ENCODE peak calls at places on chromosomes 5 and 9, in four cellular contexts. A, W, O and K are unnamed samples. For H3K4me1, the result is how much of the 10 kb centered on the place peaks cover.

GRCh38 chr5:122351416-122352157 is 39.5 kb downstream of the SNCAIP start:
- DNase-seq in A (no peak), W (no peak), O (no peak), K (no peak)

GRCh38 chr5:147530801-147531389 is 21.0 kb upstream of the DPYSL3 start:
- DNase-seq in W (no peak), A (no peak), O (no peak), K (no peak)

GRCh38 chr5:143749581-143750204 is 62.3 kb upstream of the HMHB1 start:
- DNase-seq in A (peak), W (no peak), O (no peak), K (no peak)

GRCh38 chr5:104706570-104706969 is 1144.0 kb upstream of the NUDT12 start:
- DNase-seq in W (no peak), O (no peak), A (no peak), K (no peak)

GRCh38 chr5:113274836-113275414 is 159.9 kb downstream of the TSSK1B start:
- DNase-seq in O (no peak), A (no peak), W (no peak), K (no peak)

GRCh38 chr9:98031935-98032334 is 24.6 kb upstream of the NANS start:
- DNase-seq in A (no peak), O (no peak), W (no peak), K (no peak)

GRCh38 chr9:14565352-14565956 is 127.8 kb downstream of the ZDHHC21 start:
- DNase-seq in W (no peak), O (no peak), A (no peak), K (no peak)

GRCh38 chr5:113060410-113061025 is 83.9 kb downstream of the DCP2 start:
- DNase-seq in W (no peak), O (no peak), A (no peak), K (no peak)

GRCh38 chr5:150809363-150809762 is 30.8 kb downstream of the SMIM3 start:
- DNase-seq in W (no peak), O (no peak), A (no peak), K (no peak)

GRCh38 chr9:130933114-130934046 is 5.7 kb downstream of the FIBCD1 start:
- DNase-seq in A (no peak), O (peak), W (no peak), K (no peak)

GRCh38 chr5:83069406-83069805 is 7.8 kb downstream of the TMEM167A start:
- DNase-seq in W (no peak), A (no peak), O (no peak), K (no peak)

GRCh38 chr5:35031276-35031675 is 16.5 kb downstream of the AGXT2 start:
- DNase-seq in A (no peak), O (no peak), W (no peak), K (no peak)

GRCh38 chr5:177553671-177554429 is 513 bp downstream of the FAM193B start:
- DNase-seq in A (no peak), O (peak), W (no peak), K (no peak)

GRCh38 chr5:42235241-42235640 is 188.0 kb upstream of the GHR start:
- DNase-seq in A (no peak), O (no peak), W (no peak), K (no peak)

GRCh38 chr9:89007568-89007967 is 16.3 kb downstream of the S1PR3 start:
- DNase-seq in O (no peak), A (no peak), W (no peak), K (no peak)

GRCh38 chr5:4661851-4662250 is 478.3 kb upstream of the ADAMTS16 start:
- DNase-seq in O (no peak), W (no peak), A (no peak), K (no peak)

GRCh38 chr5:170161069-170161468 is 55.4 kb downstream of the FOXI1 start:
- DNase-seq in W (no peak), O (no peak), A (no peak), K (no peak)

GRCh38 chr9:97367729-97368128 is 44.2 kb upstream of the TDRD7 start:
- DNase-seq in W (no peak), O (no peak), A (no peak), K (no peak)

GRCh38 chr5:112419050-112419595 is at the start of gene EPB41L4A:
- DNase-seq in W (no peak), O (no peak), A (no peak), K (no peak)

GRCh38 chr5:133469846-133470245 is 142.5 kb downstream of the FSTL4 start:
- DNase-seq in O (no peak), W (no peak), A (no peak), K (no peak)

GRCh38 chr5:173327948-173328895 is at the start of gene STC2:
- DNase-seq in O (peak), A (peak), W (peak), K (peak)

GRCh38 chr5:32909207-32909606 is 198.1 kb downstream of the NPR3 start:
- DNase-seq in A (no peak), W (no peak), O (no peak), K (no peak)

DNA sequence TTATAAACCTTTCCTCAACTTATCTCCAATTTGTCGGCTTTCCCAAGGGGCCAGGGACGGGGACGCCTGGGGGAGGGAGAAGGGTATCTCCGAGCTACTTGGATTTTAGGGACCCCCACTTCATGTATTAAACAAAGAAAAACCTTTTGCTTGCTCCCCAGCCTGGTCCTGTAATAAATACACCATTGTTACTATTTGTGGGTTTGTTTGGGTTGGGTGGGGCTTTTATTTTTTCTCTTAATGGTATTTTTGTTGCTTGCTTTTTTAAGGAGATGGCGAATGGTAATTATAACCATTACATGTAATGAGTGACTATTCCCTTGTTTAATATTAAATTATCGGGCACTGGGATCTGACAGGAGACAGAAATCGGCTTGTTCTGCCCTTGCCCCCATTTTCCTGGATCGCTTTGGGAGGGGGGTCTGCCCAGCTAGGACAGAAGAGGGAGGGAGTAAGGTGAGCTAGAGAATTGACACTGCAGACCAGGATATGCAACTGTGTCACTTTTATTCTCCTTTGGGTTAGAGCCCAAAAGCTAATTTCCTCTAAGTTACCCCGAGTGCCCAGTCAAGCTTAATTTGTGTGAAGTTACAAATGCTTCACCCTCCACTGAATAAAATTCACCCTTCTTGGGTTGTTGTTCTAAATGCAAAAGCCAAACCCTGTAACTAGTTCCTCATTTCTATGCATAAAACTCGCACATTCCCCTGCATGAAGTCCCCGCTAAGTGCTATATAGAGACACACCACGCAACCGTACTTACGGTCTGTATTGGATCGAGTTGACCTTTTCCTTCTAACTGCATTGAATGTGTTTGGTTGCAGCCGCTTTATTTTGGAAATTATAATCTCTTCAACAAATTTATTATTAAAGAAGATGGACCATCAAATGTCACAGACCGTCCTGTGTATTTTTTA is 1.6 kb upstream of the ZNF608 start:
- DNase-seq in W (no peak), O (no peak), A (no peak), K (no peak)
- TF ChIP-seq TCF7L2 in W (no peak), O (no peak), A (no peak), K (no peak)

GRCh38 chr9:33781736-33782135 is 13.6 kb upstream of the PRSS3 start:
- DNase-seq in O (no peak), W (no peak), A (no peak), K (no peak)

GRCh38 chr9:33776578-33776977 is 18.8 kb upstream of the PRSS3 start:
- DNase-seq in O (no peak), A (no peak), W (no peak), K (no peak)

GRCh38 chr9:33782395-33783152 is 12.8 kb upstream of the PRSS3 start:
- DNase-seq in W (no peak), O (no peak), A (no peak), K (no peak)

GRCh38 chr9:33778700-33779351 is 16.5 kb upstream of the PRSS3 start:
- DNase-seq in O (peak), A (peak), W (peak), K (peak)
- TF ChIP-seq CTCF in O (peak), A (peak), W (peak), K (peak)

GRCh38 chr9:8571648-8572047 is 772.1 kb upstream of the DMAC1 start:
- DNase-seq in A (no peak), O (no peak), W (no peak), K (no peak)

GRCh38 chr9:8569832-8570231 is 770.3 kb upstream of the DMAC1 start:
- DNase-seq in A (no peak), O (no peak), W (no peak), K (no peak)

GRCh38 chr9:8567963-8568579 is 768.5 kb upstream of the DMAC1 start:
- DNase-seq in W (no peak), O (no peak), A (no peak), K (no peak)

GRCh38 chr9:8570776-8571175 is 771.2 kb upstream of the DMAC1 start:
- DNase-seq in O (no peak), W (no peak), A (no peak), K (no peak)

DNA sequence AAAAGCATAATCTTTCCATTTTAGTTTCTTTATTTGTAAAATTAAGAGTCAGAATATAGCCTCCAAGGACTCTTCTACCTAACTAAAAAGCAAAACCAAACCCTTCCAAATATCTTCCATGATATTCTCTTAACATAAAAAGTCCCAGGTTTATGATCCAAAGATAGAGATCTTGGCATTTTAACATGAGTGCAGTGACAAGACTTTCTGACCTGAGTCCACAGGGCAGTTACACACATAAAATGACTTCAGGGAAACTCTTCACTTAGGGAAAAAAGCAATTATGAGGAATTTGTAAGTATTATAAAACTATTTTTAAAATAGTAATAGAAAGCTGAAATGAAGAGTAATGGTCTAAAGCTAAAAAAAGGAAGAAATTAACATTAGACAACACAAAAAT is 772.6 kb upstream of the DMAC1 start:
- DNase-seq in A (no peak), O (no peak), W (no peak), K (no peak)
- H3K4me1 ChIP-seq in A (under half), O (under half), W (under half), K (under half)

GRCh38 chr9:447230-448025 is 232.8 kb downstream of the DOCK8 start:
- DNase-seq in A (no peak), O (peak), W (peak), K (no peak)
- TF ChIP-seq TCF7L2 in A (no peak), O (no peak), W (no peak), K (no peak)

GRCh38 chr5:19853616-19854240 is 134.3 kb downstream of the CDH18 start:
- DNase-seq in A (no peak), W (no peak), O (no peak), K (peak)
- TF ChIP-seq CTCF in A (no peak), W (no peak), O (no peak), K (no peak)

GRCh38 chr5:17405976-17406876 is 91.8 kb upstream of the TAF11L2 start:
- DNase-seq in W (no peak), O (no peak), A (no peak), K (no peak)
- H3K4me1 ChIP-seq in W (under half), O (under half), A (under half), K (under half)

DNA sequence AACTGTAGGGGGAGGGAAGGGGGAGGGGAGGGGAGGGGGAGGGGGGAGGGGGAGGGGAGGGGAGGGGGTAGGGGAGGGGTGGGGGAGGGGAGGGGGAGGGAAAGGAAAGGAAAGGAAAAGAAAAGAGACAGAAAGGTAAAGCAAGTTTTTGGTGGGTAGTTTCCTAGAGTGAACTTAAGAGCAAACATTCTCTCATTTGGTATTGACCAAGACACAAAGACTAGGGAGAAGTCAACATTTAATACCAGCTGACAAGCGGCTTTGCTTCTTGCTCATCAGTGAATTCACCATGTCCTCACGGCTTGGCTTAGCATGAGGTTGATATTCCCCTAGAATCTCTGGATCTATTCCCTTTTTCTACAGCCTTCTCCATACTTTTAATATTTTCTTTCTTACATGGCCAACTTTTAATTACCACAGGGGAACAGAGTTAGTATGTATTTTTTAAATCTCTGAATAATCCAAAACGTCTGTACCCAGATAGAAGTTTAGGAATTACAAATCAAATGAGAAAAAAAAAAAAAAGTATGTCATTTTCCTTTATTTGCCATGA is 40.0 kb upstream of the GLIS3 start:
- DNase-seq in A (no peak), W (no peak), O (no peak), K (no peak)
- TF ChIP-seq TCF7L2 in A (no peak), W (no peak), O (no peak), K (no peak)

DNA sequence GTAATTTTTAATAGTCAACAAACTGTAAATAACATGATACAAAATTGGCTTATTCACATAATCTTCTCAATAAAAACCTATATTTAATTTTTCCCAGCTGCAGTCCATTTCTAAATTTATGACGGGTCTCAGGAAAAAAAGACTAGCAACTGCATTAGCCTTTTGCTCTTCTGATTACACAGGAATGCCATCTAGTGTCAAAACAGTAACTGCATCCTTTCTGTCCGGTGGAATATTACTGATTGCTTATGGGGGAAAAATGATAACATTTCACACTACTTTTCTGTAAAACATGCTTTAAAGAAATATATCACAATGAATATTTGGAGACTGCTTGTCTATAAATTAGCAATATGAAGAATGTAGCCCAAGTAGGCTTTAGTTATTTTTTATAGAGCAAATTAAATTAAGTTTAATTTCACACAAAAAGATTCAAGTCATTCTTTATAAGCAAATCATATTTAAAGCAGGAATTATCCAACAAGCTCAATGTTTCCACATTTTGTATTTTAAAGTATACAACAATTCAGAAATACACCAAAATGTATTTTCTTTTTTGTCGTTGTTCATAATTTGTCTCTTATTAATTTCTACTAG is 534.7 kb downstream of the CDH10 start:
- DNase-seq in O (no peak), A (peak), W (no peak), K (no peak)
- TF ChIP-seq CTCF in O (peak), A (peak), W (peak), K (peak)

GRCh38 chr5:38541174-38541724 is 15.2 kb downstream of the LIFR start:
- DNase-seq in O (no peak), A (no peak), W (no peak), K (no peak)
- H3K4me1 ChIP-seq in O (under half), A (half or more), W (under half), K (under half)

GRCh38 chr9:133691659-133692363 is 46.3 kb downstream of the SARDH start:
- DNase-seq in W (no peak), O (no peak), A (no peak), K (no peak)
- TF ChIP-seq TCF7L2 in W (no peak), O (no peak), A (no peak), K (no peak)